ENCODE peak calls at places on chromosomes 1 and 21, in seven cellular contexts. T, O, Q, W, R, M and C are unnamed samples.

GRCh38 chr1:8745749-8746390 is 71.6 kb downstream of the RERE start:
- DNase-seq in Q (no peak), W (no peak), O (no peak), M (no peak), T (no peak), R (no peak), C (no peak)

GRCh38 chr1:10917513-10918454 is 94.7 kb upstream of the TARDBP start:
- DNase-seq in W (peak), Q (no peak), O (no peak), T (no peak), R (no peak), M (no peak), C (no peak)

GRCh38 chr21:37855568-37856391 is 60.5 kb downstream of the KCNJ6 start:
- DNase-seq in O (no peak), W (no peak), T (no peak), Q (no peak), R (no peak), M (no peak), C (no peak)

GRCh38 chr1:53153752-53154151 is 11.3 kb upstream of the SLC1A7 start:
- DNase-seq in R (no peak), Q (no peak), M (no peak), W (no peak), T (no peak), O (no peak), C (no peak)

GRCh38 chr1:150299716-150300115 is 6.1 kb downstream of the MRPS21 start:
- DNase-seq in Q (no peak), W (no peak), O (no peak), R (no peak), T (no peak), M (no peak), C (no peak)

GRCh38 chr1:29259802-29260441 is 23.6 kb downstream of the PTPRU start:
- DNase-seq in M (no peak), Q (no peak), O (peak), W (peak), R (peak), T (peak), C (peak)

GRCh38 chr1:204493145-204493881 is 1.3 kb downstream of the PIK3C2B start:
- DNase-seq in O (peak), M (peak), Q (peak), T (peak), W (no peak), R (peak), C (peak)

GRCh38 chr1:42423621-42424200 is 32.1 kb downstream of the ZMYND12 start:
- DNase-seq in Q (no peak), M (no peak), W (no peak), O (no peak), R (no peak), T (no peak), C (no peak)

GRCh38 chr1:13781228-13781627 is 81.2 kb downstream of the PRDM2 start:
- DNase-seq in T (no peak), W (no peak), R (no peak), O (no peak), Q (no peak), M (no peak), C (no peak)

GRCh38 chr1:54352755-54353154 is 53.4 kb downstream of the SSBP3 start:
- DNase-seq in Q (no peak), T (no peak), R (peak), W (no peak), M (no peak), O (no peak), C (no peak)

GRCh38 chr1:183444243-183444642 is 26.1 kb upstream of the NMNAT2 start:
- DNase-seq in Q (no peak), M (no peak), W (no peak), R (no peak), T (no peak), O (no peak), C (no peak)

GRCh38 chr21:32826317-32827167 is 55.0 kb upstream of the PAXBP1 start:
- DNase-seq in O (peak), Q (no peak), R (no peak), W (peak), M (peak), T (no peak), C (no peak)

GRCh38 chr21:34936299-34936698 is 112.8 kb downstream of the RUNX1 start:
- DNase-seq in T (no peak), M (no peak), O (no peak), R (no peak), Q (no peak), W (peak), C (no peak)

GRCh38 chr1:205442051-205442721 is 13.7 kb downstream of the BLACAT1 start:
- DNase-seq in R (no peak), T (no peak), M (no peak), Q (no peak), W (no peak), O (no peak), C (no peak)

GRCh38 chr1:32353886-32354570 is 8.3 kb downstream of the FAM229A start:
- DNase-seq in M (no peak), O (peak), R (no peak), Q (no peak), T (peak), W (no peak), C (no peak)

GRCh38 chr1:169426174-169426716 is 1.0 kb downstream of the CCDC181 start:
- DNase-seq in M (no peak), O (no peak), Q (no peak), T (no peak), W (no peak), R (no peak), C (no peak)

GRCh38 chr1:169421309-169421708 is 6.0 kb downstream of the CCDC181 start:
- DNase-seq in Q (no peak), T (no peak), W (no peak), R (no peak), M (no peak), O (no peak), C (no peak)

GRCh38 chr1:169427081-169427611 is at the start of gene CCDC181:
- DNase-seq in O (peak), W (peak), M (peak), Q (peak), R (peak), T (peak), C (no peak)
- H3K4me3 ChIP-seq in O (peak), W (peak), M (peak), Q (peak), R (peak), T (peak), C (peak)

GRCh38 chr1:47895436-47895835 is 101.7 kb downstream of the TRABD2B start:
- DNase-seq in M (no peak), Q (no peak), R (no peak), W (no peak), T (no peak), O (no peak), C (no peak)
- H3K4me3 ChIP-seq in M (no peak), Q (no peak), R (no peak), W (no peak), T (no peak), O (no peak), C (no peak)

DNA sequence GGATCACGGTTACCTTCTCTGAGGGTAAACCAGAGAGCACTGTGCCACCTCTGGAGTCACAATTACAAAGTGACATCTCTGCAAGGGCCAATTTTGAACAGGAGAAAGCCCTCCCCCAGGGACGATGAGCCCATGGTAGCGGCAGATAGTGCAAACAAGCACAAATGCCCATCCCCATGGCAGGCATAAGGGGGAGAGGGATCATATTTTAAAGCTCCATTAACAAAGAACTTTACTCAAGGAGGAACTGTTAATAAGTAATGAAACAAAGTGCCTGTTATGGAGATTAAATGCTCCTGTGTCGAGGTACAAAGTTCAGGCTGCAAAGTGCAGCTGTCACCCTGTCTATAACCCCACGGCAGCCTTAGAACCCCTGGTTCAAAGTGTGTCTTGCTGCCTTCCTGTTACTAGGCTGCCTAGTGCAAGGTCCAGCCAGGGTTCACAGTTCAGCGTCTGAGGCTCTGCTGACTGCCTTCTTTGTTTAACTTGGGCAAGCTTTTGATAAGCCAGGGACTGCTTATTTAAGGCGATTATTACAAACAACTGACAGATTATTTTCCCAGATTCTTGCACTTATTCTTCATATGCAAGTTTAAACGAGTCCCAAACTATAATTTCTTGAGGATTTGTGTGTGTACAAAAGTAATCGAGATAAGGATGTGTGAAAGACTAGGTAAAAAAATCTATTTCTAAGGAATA is 75.7 kb upstream of the NRIP1 start:
- DNase-seq in O (no peak), M (no peak), T (no peak), W (no peak), Q (peak), R (no peak), C (no peak)
- H3K4me3 ChIP-seq in O (no peak), M (no peak), T (no peak), W (no peak), Q (no peak), R (no peak), C (no peak)

GRCh38 chr1:30764396-30764795 is 6.8 kb upstream of the LAPTM5 start:
- DNase-seq in M (no peak), O (no peak), T (no peak), W (no peak), R (no peak), Q (no peak), C (no peak)

GRCh38 chr1:30762931-30763653 is 5.5 kb upstream of the LAPTM5 start:
- DNase-seq in Q (no peak), O (no peak), M (no peak), R (no peak), W (no peak), T (no peak), C (no peak)

GRCh38 chr1:30763654-30764248 is 6.2 kb upstream of the LAPTM5 start:
- DNase-seq in W (no peak), O (peak), T (no peak), M (no peak), R (peak), Q (no peak), C (no peak)

GRCh38 chr1:30765610-30766434 is 8.2 kb upstream of the LAPTM5 start:
- DNase-seq in Q (no peak), W (no peak), M (no peak), O (no peak), R (no peak), T (no peak), C (no peak)

GRCh38 chr1:30764939-30765582 is 7.5 kb upstream of the LAPTM5 start:
- DNase-seq in T (no peak), O (no peak), R (no peak), Q (no peak), W (no peak), M (no peak), C (no peak)
- H3K4me3 ChIP-seq in T (no peak), O (no peak), R (no peak), Q (no peak), W (no peak), M (no peak), C (no peak)